ENCODE peak calls at places on chromosomes 13 and 19, in nine cellular contexts. One of them, this sample, is unnamed.

GRCh38 chr19:34151439-34151838 is 20.9 kb upstream of the LSM14A start:
- DNase-seq in A549: no peak
- DNase-seq in LHCN-M2: no peak
- DNase-seq in mesothelial cell of epicardium: no peak
- DNase-seq in GDM1: no peak
- DNase-seq in left lung: no peak
- DNase-seq in heart right ventricle: no peak
- DNase-seq in psoas muscle: no peak
- DNase-seq in EL: no peak
- DNase-seq in this sample: no peak

GRCh38 chr19:42985588-42985987 is 40.7 kb downstream of the PSG11 start:
- DNase-seq in left lung: no peak
- DNase-seq in LHCN-M2: no peak
- DNase-seq in A549: no peak
- DNase-seq in EL: no peak
- DNase-seq in psoas muscle: no peak
- DNase-seq in GDM1: no peak
- DNase-seq in mesothelial cell of epicardium: no peak
- DNase-seq in heart right ventricle: no peak
- DNase-seq in this sample: no peak

GRCh38 chr13:112852808-112853207 is 116.2 kb upstream of the MCF2L start:
- DNase-seq in left lung: no peak
- DNase-seq in EL: no peak
- DNase-seq in LHCN-M2: no peak
- DNase-seq in A549: no peak
- DNase-seq in GDM1: no peak
- DNase-seq in mesothelial cell of epicardium: no peak
- DNase-seq in heart right ventricle: no peak
- DNase-seq in psoas muscle: no peak
- DNase-seq in this sample: no peak

GRCh38 chr19:17843908-17844490 is 3.8 kb downstream of the JAK3 start:
- DNase-seq in mesothelial cell of epicardium: no peak
- DNase-seq in GDM1: no peak
- DNase-seq in LHCN-M2: no peak
- DNase-seq in left lung: no peak
- DNase-seq in A549: no peak
- DNase-seq in heart right ventricle: no peak
- DNase-seq in EL: no peak
- DNase-seq in psoas muscle: no peak
- DNase-seq in this sample: no peak

GRCh38 chr13:63435668-63436275 is 2020.1 kb upstream of the PCDH20 start:
- DNase-seq in GDM1: no peak
- DNase-seq in left lung: peak; percentile 32
- DNase-seq in mesothelial cell of epicardium: no peak
- DNase-seq in EL: peak; percentile 92
- DNase-seq in psoas muscle: no peak
- DNase-seq in heart right ventricle: no peak
- DNase-seq in A549: no peak
- DNase-seq in LHCN-M2: peak; percentile 18
- DNase-seq in this sample: no peak

GRCh38 chr19:38062959-38063786 is 156.2 kb downstream of the SIPA1L3 start:
- DNase-seq in heart right ventricle: no peak
- DNase-seq in GDM1: no peak
- DNase-seq in mesothelial cell of epicardium: no peak
- DNase-seq in LHCN-M2: peak; percentile 27
- DNase-seq in A549: no peak
- DNase-seq in psoas muscle: no peak
- DNase-seq in left lung: no peak
- DNase-seq in EL: no peak
- DNase-seq in this sample: no peak

GRCh38 chr13:95260031-95260525 is 41.2 kb downstream of the ABCC4 start:
- DNase-seq in mesothelial cell of epicardium: no peak
- DNase-seq in psoas muscle: no peak
- DNase-seq in A549: no peak
- DNase-seq in EL: no peak
- DNase-seq in heart right ventricle: no peak
- DNase-seq in GDM1: no peak
- DNase-seq in left lung: no peak
- DNase-seq in LHCN-M2: no peak
- DNase-seq in this sample: no peak

GRCh38 chr19:3983936-3984583 is 1.2 kb downstream of the EEF2 start:
- DNase-seq in LHCN-M2: peak; percentile 57
- DNase-seq in A549: no peak
- DNase-seq in psoas muscle: peak; percentile 69
- DNase-seq in heart right ventricle: no peak
- DNase-seq in EL: no peak
- DNase-seq in left lung: no peak
- DNase-seq in mesothelial cell of epicardium: no peak
- DNase-seq in GDM1: no peak
- DNase-seq in this sample: peak; percentile 60

GRCh38 chr13:49499889-49500660 is 4.3 kb downstream of the PHF11 start:
- DNase-seq in left lung: no peak
- DNase-seq in LHCN-M2: peak; percentile 77
- DNase-seq in A549: no peak
- DNase-seq in GDM1: no peak
- DNase-seq in EL: peak; percentile 79
- DNase-seq in heart right ventricle: no peak
- DNase-seq in psoas muscle: no peak
- DNase-seq in mesothelial cell of epicardium: no peak
- DNase-seq in this sample: no peak

GRCh38 chr19:41064974-41065569 is 23.2 kb upstream of the CYP2A13 start:
- DNase-seq in psoas muscle: no peak
- DNase-seq in GDM1: no peak
- DNase-seq in A549: peak; percentile 69
- DNase-seq in LHCN-M2: peak; percentile 17
- DNase-seq in mesothelial cell of epicardium: no peak
- DNase-seq in heart right ventricle: no peak
- DNase-seq in left lung: no peak
- DNase-seq in EL: peak; percentile 40
- DNase-seq in this sample: no peak

GRCh38 chr13:35159041-35159440 is 217.0 kb downstream of the NBEA start:
- DNase-seq in left lung: no peak
- DNase-seq in A549: no peak
- DNase-seq in GDM1: no peak
- DNase-seq in LHCN-M2: no peak
- DNase-seq in EL: no peak
- DNase-seq in psoas muscle: no peak
- DNase-seq in mesothelial cell of epicardium: no peak
- DNase-seq in heart right ventricle: no peak
- DNase-seq in this sample: no peak